ENCODE peak calls at places on chromosome 16, in seven cellular contexts. P is upper lobe of left lung; O is tibial nerve; G is CD4-positive, alpha-beta T cell; S is GM23338; C is AG04450; M is Peyer's patch. B is an unnamed sample.

GRCh38 chr16:69834817-69835477 is 72.8 kb downstream of the WWP2 start:
- DNase-seq in O (no peak), M (no peak), C (no peak), G (no peak), P (no peak), S (no peak), B (no peak)

GRCh38 chr16:87647431-87648185 is 45.3 kb downstream of the JPH3 start:
- DNase-seq in S (no peak), O (no peak), C (no peak), P (no peak), G (no peak), M (no peak), B (no peak)

GRCh38 chr16:28085376-28086171 is 22.1 kb upstream of the GSG1L start:
- DNase-seq in G (no peak), M (no peak), O (no peak), C (no peak), P (no peak), S (no peak), B (no peak)

GRCh38 chr16:82943371-82943770 is 316.6 kb downstream of the CDH13 start:
- DNase-seq in P (no peak), M (no peak), G (no peak), O (no peak), C (no peak), S (no peak), B (peak; percentile 9)

GRCh38 chr16:24070851-24071250 is 185.3 kb upstream of the CACNG3 start:
- DNase-seq in M (no peak), G (no peak), C (no peak), S (peak; percentile 89), O (no peak), P (no peak), B (no peak)

GRCh38 chr16:19294156-19294649 is 8.7 kb downstream of the CLEC19A start:
- DNase-seq in G (no peak), P (peak; percentile 76), O (peak; percentile 21), S (no peak), C (no peak), M (peak; percentile 35), B (no peak)

GRCh38 chr16:52741386-52741785 is 194.4 kb upstream of the TOX3 start:
- DNase-seq in O (no peak), M (no peak), S (peak; percentile 70), P (no peak), G (no peak), C (no peak), B (no peak)

GRCh38 chr16:84561291-84561690 is 56.6 kb downstream of the COTL1 start:
- DNase-seq in P (no peak), S (peak; percentile 77), G (no peak), C (no peak), M (no peak), O (no peak), B (no peak)

GRCh38 chr16:27215660-27216059 is 12.3 kb downstream of the KDM8 start:
- DNase-seq in O (no peak), P (no peak), G (no peak), C (no peak), M (no peak), S (no peak), B (no peak)

GRCh38 chr16:1048442-1049112 is 24.0 kb upstream of the SSTR5 start:
- DNase-seq in O (peak; percentile 53), C (no peak), M (no peak), G (no peak), S (peak; percentile 93), P (no peak), B (no peak)

GRCh38 chr16:21523411-21524067 is 75.8 kb upstream of the METTL9 start:
- DNase-seq in M (no peak), C (no peak), P (no peak), S (no peak), G (no peak), O (no peak), B (no peak)

GRCh38 chr16:87058728-87059250 is 258.4 kb downstream of the C16orf95 start:
- DNase-seq in P (no peak), M (no peak), G (no peak), S (no peak), O (no peak), C (no peak), B (no peak)

GRCh38 chr16:89017956-89018604 is 41.1 kb upstream of the CBFA2T3 start:
- DNase-seq in P (no peak), M (no peak), C (no peak), S (no peak), G (no peak), O (no peak), B (no peak)

GRCh38 chr16:2912330-2913199 is 834 bp downstream of the FLYWCH1 start:
- DNase-seq in O (no peak), M (peak; percentile 39), P (peak; percentile 30), G (peak; percentile 15), C (peak; percentile 34), S (peak; percentile 56), B (peak; percentile 27)

GRCh38 chr16:66167564-66168291 is 198.8 kb upstream of the CDH5 start:
- DNase-seq in S (peak; percentile 48), O (no peak), G (no peak), C (no peak), M (no peak), P (no peak), B (no peak)

GRCh38 chr16:73315645-73316044 is 267.7 kb upstream of the ZFHX3 start:
- DNase-seq in C (no peak), M (no peak), P (no peak), O (no peak), G (no peak), S (no peak), B (no peak)

GRCh38 chr16:66519482-66519881 is 30.4 kb downstream of the TK2 start:
- DNase-seq in G (no peak), S (no peak), P (no peak), O (no peak), C (no peak), M (no peak), B (no peak)

GRCh38 chr16:727291-727977 is 528 bp downstream of the HAGHL start:
- DNase-seq in O (no peak), M (peak; percentile 73), P (no peak), G (no peak), C (no peak), S (peak; percentile 71), B (no peak)

GRCh38 chr16:75065149-75065807 is 51.3 kb downstream of the LDHD start:
- DNase-seq in M (no peak), P (peak; percentile 51), C (no peak), S (no peak), G (no peak), O (no peak), B (no peak)

GRCh38 chr16:75063549-75064082 is 53.0 kb downstream of the LDHD start:
- DNase-seq in C (no peak), S (no peak), O (no peak), P (no peak), M (no peak), G (no peak), B (no peak)

GRCh38 chr16:75064403-75065148 is 52.0 kb downstream of the LDHD start:
- DNase-seq in M (no peak), G (no peak), C (no peak), S (no peak), O (no peak), P (peak; percentile 79), B (no peak)

GRCh38 chr16:75066861-75067447 is 49.6 kb downstream of the LDHD start:
- DNase-seq in G (no peak), M (no peak), O (no peak), P (no peak), S (no peak), C (no peak), B (no peak)

GRCh38 chr16:75065808-75066149 is 50.8 kb downstream of the LDHD start:
- DNase-seq in G (no peak), P (peak; percentile 41), C (no peak), O (no peak), S (no peak), M (no peak), B (no peak)
- TF ChIP-seq CTCF in G (no peak), P (no peak), C (no peak), O (no peak), S (no peak), M (no peak), B (no peak)

GRCh38 chr16:58120216-58120615 is 9.0 kb downstream of the CFAP20 start:
- DNase-seq in G (no peak), M (no peak), S (no peak), C (no peak), O (no peak), P (no peak), B (no peak)
- H3K27ac ChIP-seq in G (no peak overlapping the region), M (peak overlapping the region; percentile 42), S (no peak overlapping the region), C (no peak overlapping the region), O (peak overlapping the region; percentile 86), P (no peak overlapping the region), B (no peak overlapping the region)

GRCh38 chr16:64089697-64090096 is 1032.2 kb downstream of the CDH11 start:
- DNase-seq in C (no peak), P (no peak), S (peak; percentile 81), O (no peak), G (no peak), M (no peak), B (peak; percentile 38)
- TF ChIP-seq CTCF in C (peak; percentile 53), P (peak; percentile 17), S (peak; percentile 79), O (peak; percentile 37), G (no peak), M (peak; percentile 47), B (peak; percentile 73)

GRCh38 chr16:31138621-31139578 is 3.4 kb upstream of the PRSS8 start:
- DNase-seq in G (no peak), O (no peak), P (peak; percentile 94), S (peak; percentile 69), M (no peak), C (no peak), B (peak; percentile 69)
- H3K27ac ChIP-seq in G (no peak overlapping the region), O (peak overlapping the region; percentile 52), P (peak overlapping the region; percentile 63), S (peak overlapping the region; percentile 74), M (peak overlapping the region; percentile 95), C (no peak overlapping the region), B (peak overlapping the region; percentile 64)

GRCh38 chr16:31355701-31356100 is 725 bp downstream of the ITGAX start:
- DNase-seq in C (no peak), G (no peak), O (no peak), M (no peak), P (no peak), S (no peak), B (no peak)

GRCh38 chr16:31354394-31355291 is at the start of gene ITGAX:
- DNase-seq in O (no peak), G (no peak), S (no peak), M (peak; percentile 62), P (peak; percentile 89), C (no peak), B (peak; percentile 13)

GRCh38 chr16:31356566-31357323 is 1.8 kb downstream of the ITGAX start:
- DNase-seq in M (no peak), P (no peak), S (peak; percentile 50), O (no peak), G (no peak), C (no peak), B (no peak)

GRCh38 chr16:31360296-31360695 is 5.3 kb downstream of the ITGAX start:
- DNase-seq in S (no peak), O (no peak), G (no peak), P (no peak), M (no peak), C (no peak), B (no peak)

GRCh38 chr16:31357324-31358156 is 2.6 kb downstream of the ITGAX start:
- DNase-seq in C (no peak), S (no peak), M (no peak), G (no peak), P (no peak), O (no peak), B (no peak)
- TF ChIP-seq CTCF in C (no peak), S (no peak), M (no peak), G (no peak), P (no peak), O (no peak), B (no peak)

GRCh38 chr16:81519298-81520150 is 74.9 kb downstream of the CMIP start:
- DNase-seq in C (no peak), O (no peak), G (no peak), M (no peak), P (no peak), S (no peak), B (no peak)
- H3K27ac ChIP-seq in C (no peak overlapping the region), O (no peak overlapping the region), G (no peak overlapping the region), M (peak overlapping the region; percentile 36), P (peak overlapping the region; percentile 61), S (no peak overlapping the region), B (peak overlapping the region; percentile 29)